ENCODE peak calls at places on chromosomes 11 and 22, in six cellular contexts. I is pancreas, J is psoas muscle, R is A549, N is tibial nerve, H is astrocyte. W is an unnamed sample. For H3K9me3, the result is how much of the 10 kb centered on the place peaks cover.

GRCh38 chr22:43222281-43222680 is 35.3 kb upstream of the TTLL12 start:
- DNase-seq in H (no peak), J (peak), R (no peak), N (no peak), I (no peak), W (no peak)

GRCh38 chr11:119461250-119461963 is 38.4 kb upstream of the THY1 start:
- DNase-seq in N (no peak), R (no peak), I (no peak), H (no peak), J (no peak), W (no peak)

GRCh38 chr22:31944700-31945477 is 554 bp downstream of the YWHAH start:
- DNase-seq in H (no peak), J (peak), N (peak), R (peak), I (peak), W (peak)

GRCh38 chr11:118406599-118407166 is 5.3 kb downstream of the ATP5MG start:
- DNase-seq in I (no peak), J (no peak), H (peak), N (no peak), R (no peak), W (no peak)

GRCh38 chr22:22912722-22913253 is 25.2 kb downstream of the IGLL5 start:
- DNase-seq in N (no peak), I (no peak), J (no peak), R (no peak), H (no peak), W (no peak)

GRCh38 chr11:65899356-65900124 is 648 bp downstream of the FOSL1 start:
- DNase-seq in H (peak), N (no peak), R (peak), I (no peak), J (peak), W (peak)

GRCh38 chr22:25027959-25028840 is 75.7 kb downstream of the KIAA1671 start:
- DNase-seq in J (peak), I (no peak), H (no peak), N (peak), R (peak), W (peak)

GRCh38 chr22:35477911-35478582 is 62.6 kb upstream of the RASD2 start:
- DNase-seq in I (peak), H (peak), R (peak), J (peak), N (no peak), W (no peak)

GRCh38 chr11:1010006-1010405 is 26.5 kb downstream of the MUC6 start:
- DNase-seq in R (no peak), I (no peak), N (no peak), J (no peak), H (no peak), W (no peak)

DNA sequence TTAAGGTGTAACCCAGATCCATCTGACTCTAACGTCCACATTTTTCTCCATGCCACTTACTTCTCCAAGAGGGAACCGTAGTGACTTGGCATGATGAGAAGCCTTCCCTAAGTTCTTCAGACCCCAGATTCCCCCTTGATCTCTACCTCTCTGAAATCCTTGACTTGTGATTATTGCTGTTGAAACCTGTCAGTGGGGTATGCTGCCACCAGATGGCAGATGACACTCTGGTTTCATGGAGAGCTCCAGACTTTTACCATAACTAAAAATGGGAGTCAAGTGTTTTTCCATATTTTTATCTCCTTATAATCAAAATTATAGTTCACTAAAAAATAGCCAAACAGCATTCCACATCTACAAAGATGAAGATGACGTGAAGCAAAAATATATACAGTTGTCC is 504.2 kb downstream of the SOX6 start:
- DNase-seq in H (no peak), I (no peak), R (no peak), N (no peak), J (no peak), W (no peak)
- TF ChIP-seq CTCF in H (peak), I (peak), R (peak), N (peak), J (peak), W (peak)

GRCh38 chr11:54946429-54946828 is 239.8 kb downstream of the OR4A5 start:
- DNase-seq in I (no peak), N (no peak), J (no peak), H (no peak), R (no peak), W (no peak)
- H3K9me3 ChIP-seq in I (under half), N (under half), J (under half), H (under half), R (under half), W (under half)

GRCh38 chr11:47331454-47332302 is 20.8 kb downstream of the MYBPC3 start:
- DNase-seq in J (no peak), H (no peak), N (no peak), R (no peak), I (no peak), W (no peak)

GRCh38 chr11:47332303-47332711 is 20.2 kb downstream of the MYBPC3 start:
- DNase-seq in J (no peak), H (no peak), N (no peak), R (no peak), I (no peak), W (no peak)

GRCh38 chr11:47329431-47329993 is 23.0 kb downstream of the MYBPC3 start:
- DNase-seq in I (no peak), H (no peak), R (no peak), N (no peak), J (no peak), W (no peak)

GRCh38 chr11:47328449-47329390 is 23.8 kb downstream of the MYBPC3 start:
- DNase-seq in J (no peak), I (no peak), R (no peak), H (no peak), N (no peak), W (no peak)

DNA sequence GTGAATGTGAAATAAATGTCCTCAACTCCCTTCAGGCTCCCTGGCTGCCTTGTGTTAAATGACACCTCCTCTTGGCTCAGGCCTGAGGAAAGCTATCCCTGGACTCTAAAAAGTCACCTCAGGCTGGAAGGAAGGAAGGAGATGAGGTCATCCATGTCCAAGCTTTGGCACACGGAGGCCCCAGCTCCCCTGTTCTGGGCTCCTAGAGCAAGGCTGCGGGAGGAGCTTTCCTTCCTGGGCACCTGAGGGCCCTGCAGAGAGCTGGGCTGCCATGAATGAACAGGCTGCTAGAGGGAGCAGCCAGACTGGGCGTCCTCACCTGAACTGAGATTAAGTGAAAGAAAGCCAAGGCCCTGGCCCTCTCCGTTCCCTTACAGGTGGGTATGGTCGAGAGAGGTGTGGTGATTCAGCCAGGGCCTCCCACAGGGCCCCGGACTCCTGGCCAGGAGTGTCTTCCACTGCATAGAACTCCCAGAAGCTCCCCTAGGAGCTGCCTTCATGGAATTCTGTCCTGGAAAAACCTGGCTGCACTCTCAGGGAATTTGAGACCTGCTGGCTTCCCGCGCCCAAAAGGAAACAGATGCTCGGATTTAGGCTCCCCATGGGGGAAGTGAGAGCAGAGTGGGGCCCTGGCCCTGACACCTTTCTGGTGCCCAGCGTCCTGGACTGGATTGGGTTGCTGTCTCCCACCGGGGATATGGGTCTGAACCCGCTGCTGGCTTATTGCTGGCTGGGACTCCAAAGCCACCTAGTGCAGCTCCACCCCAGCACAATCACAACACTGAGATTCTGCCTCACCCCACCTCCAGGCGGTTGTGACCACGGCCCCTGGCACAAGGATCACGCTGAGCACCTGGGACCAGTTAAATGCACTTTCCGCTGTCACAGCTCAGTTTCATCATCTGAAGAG is 22.2 kb downstream of the MYBPC3 start:
- DNase-seq in J (no peak), N (no peak), I (no peak), R (no peak), H (no peak), W (no peak)
- TF ChIP-seq CTCF in J (no peak), N (no peak), I (no peak), R (no peak), H (no peak), W (no peak)

GRCh38 chr11:61904539-61905048 is 12.8 kb downstream of the RAB3IL1 start:
- DNase-seq in N (no peak), I (peak), H (no peak), R (no peak), J (no peak), W (peak)

GRCh38 chr11:61902313-61902712 is 11.0 kb upstream of the FADS3 start:
- DNase-seq in R (no peak), N (no peak), J (no peak), H (no peak), I (no peak), W (no peak)

GRCh38 chr11:61905801-61906521 is 11.4 kb downstream of the RAB3IL1 start:
- DNase-seq in R (no peak), I (no peak), N (no peak), J (no peak), H (no peak), W (no peak)

GRCh38 chr11:61905067-61905696 is 12.2 kb downstream of the RAB3IL1 start:
- DNase-seq in N (no peak), R (no peak), I (no peak), H (no peak), J (no peak), W (no peak)

DNA sequence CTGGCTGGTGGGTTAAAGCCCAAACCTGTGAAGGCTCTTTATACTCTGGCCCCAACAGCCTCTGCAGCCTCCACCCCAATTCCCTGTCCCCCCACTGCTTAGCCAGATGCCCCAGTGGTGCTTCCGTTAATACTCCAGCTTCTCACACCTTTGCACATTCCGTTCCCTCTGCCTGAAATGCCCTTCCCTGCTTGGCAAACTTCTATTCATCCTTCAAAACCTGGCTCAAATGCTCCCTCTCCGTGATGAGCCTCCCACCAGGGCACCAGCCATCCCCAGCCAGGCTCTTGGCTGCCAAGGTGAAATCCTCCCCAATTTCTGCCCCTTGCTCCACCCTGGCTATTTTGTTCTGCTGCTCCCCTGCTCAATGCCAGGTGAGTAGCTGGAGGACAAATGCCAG is 12.5 kb upstream of the FADS3 start:
- DNase-seq in I (no peak), N (no peak), H (no peak), R (no peak), J (no peak), W (no peak)
- H3K9me3 ChIP-seq in I (under half), N (under half), H (under half), R (under half), J (under half), W (under half)